ENCODE peak calls at places on chromosomes 11 and 22, in ten cellular contexts. G is HCT116, F is AG04450, H is bronchial epithelial cell, A is IMR-90, D is tibial artery, Z is breast epithelium, I is adrenal gland, Y is epithelial cell of esophagus, C is dorsolateral prefrontal cortex. S is an unnamed sample.
A peak's percentile ranks its signal among the peaks of the same experiment; 100 is the strongest.

GRCh38 chr11:43366597-43367121 is 7.9 kb downstream of the TTC17 start:
- DNase-seq in H (no peak), G (no peak), A (peak; percentile 84), F (peak; percentile 57), Y (no peak), Z (no peak), C (no peak), D (no peak), I (no peak), S (no peak)

GRCh38 chr11:6249822-6250555 is 9.6 kb upstream of the CCKBR start:
- DNase-seq in F (peak; percentile 41), H (peak; percentile 88), D (peak; percentile 88), C (peak; percentile 90), I (peak; percentile 98), G (peak; percentile 18), Y (peak; percentile 89), Z (no peak), A (peak; percentile 85), S (no peak)

GRCh38 chr11:58905716-58906547 is 33.4 kb upstream of the GLYATL1 start:
- DNase-seq in Z (peak; percentile 73), Y (peak; percentile 82), A (peak; percentile 91), D (peak; percentile 64), G (no peak), C (peak; percentile 78), H (peak; percentile 78), I (no peak), F (peak; percentile 71), S (no peak)

GRCh38 chr11:108009497-108010360 is 1.0 kb downstream of the CUL5 start:
- DNase-seq in C (no peak), D (no peak), F (no peak), A (no peak), G (no peak), Z (peak; percentile 18), H (peak; percentile 21), Y (peak; percentile 38), I (peak; percentile 23), S (no peak)

GRCh38 chr11:36122715-36123114 is 166.5 kb downstream of the COMMD9 start:
- DNase-seq in F (no peak), I (no peak), Z (no peak), D (no peak), A (no peak), H (peak; percentile 24), C (no peak), G (no peak), Y (no peak), S (no peak)

GRCh38 chr11:31902706-31903105 is 91.6 kb upstream of the PAX6 start:
- DNase-seq in I (no peak), C (no peak), F (no peak), G (no peak), Y (no peak), Z (no peak), D (no peak), H (no peak), A (no peak), S (no peak)

GRCh38 chr11:23611726-23612125 is 751.5 kb upstream of the CCDC179 start:
- DNase-seq in F (no peak), G (no peak), D (no peak), A (no peak), H (no peak), Z (no peak), Y (no peak), C (no peak), I (no peak), S (no peak)

GRCh38 chr22:37353839-37354238 is 71.5 kb downstream of the CYTH4 start:
- DNase-seq in C (no peak), Y (peak; percentile 99), H (peak; percentile 98), A (no peak), F (no peak), I (no peak), G (no peak), D (no peak), Z (no peak), S (no peak)

GRCh38 chr11:34342008-34342533 is 15.7 kb downstream of the ABTB2 start:
- DNase-seq in Z (peak; percentile 26), A (peak; percentile 38), I (no peak), D (peak; percentile 87), Y (no peak), C (no peak), F (no peak), G (no peak), H (no peak), S (no peak)

GRCh38 chr22:43891360-43892182 is at the start of gene PNPLA5:
- DNase-seq in I (no peak), D (no peak), Y (peak; percentile 23), G (no peak), C (no peak), Z (no peak), F (no peak), H (no peak), A (peak; percentile 38), S (no peak)

GRCh38 chr11:133479209-133479608 is 53.1 kb downstream of the OPCML start:
- DNase-seq in F (no peak), I (no peak), A (no peak), Y (no peak), G (no peak), C (no peak), Z (no peak), H (no peak), D (no peak), S (no peak)

GRCh38 chr11:133474461-133474860 is 57.8 kb downstream of the OPCML start:
- DNase-seq in I (no peak), A (no peak), Y (no peak), F (no peak), H (no peak), G (no peak), C (no peak), Z (no peak), D (no peak), S (no peak)

GRCh38 chr11:133477263-133477625 is 55.1 kb downstream of the OPCML start:
- DNase-seq in C (no peak), Z (no peak), A (no peak), Y (no peak), G (no peak), H (no peak), D (no peak), I (no peak), F (no peak), S (no peak)

GRCh38 chr11:133476570-133477262 is 55.6 kb downstream of the OPCML start:
- DNase-seq in H (peak; percentile 70), F (no peak), A (no peak), C (no peak), D (no peak), Z (no peak), G (no peak), Y (peak; percentile 67), I (no peak), S (no peak)
- TF ChIP-seq CTCF in H (no peak), F (no peak), A (no peak), C (no peak), D (no peak), Z (no peak), G (no peak), Y (no peak), I (no peak), S (no peak)

DNA sequence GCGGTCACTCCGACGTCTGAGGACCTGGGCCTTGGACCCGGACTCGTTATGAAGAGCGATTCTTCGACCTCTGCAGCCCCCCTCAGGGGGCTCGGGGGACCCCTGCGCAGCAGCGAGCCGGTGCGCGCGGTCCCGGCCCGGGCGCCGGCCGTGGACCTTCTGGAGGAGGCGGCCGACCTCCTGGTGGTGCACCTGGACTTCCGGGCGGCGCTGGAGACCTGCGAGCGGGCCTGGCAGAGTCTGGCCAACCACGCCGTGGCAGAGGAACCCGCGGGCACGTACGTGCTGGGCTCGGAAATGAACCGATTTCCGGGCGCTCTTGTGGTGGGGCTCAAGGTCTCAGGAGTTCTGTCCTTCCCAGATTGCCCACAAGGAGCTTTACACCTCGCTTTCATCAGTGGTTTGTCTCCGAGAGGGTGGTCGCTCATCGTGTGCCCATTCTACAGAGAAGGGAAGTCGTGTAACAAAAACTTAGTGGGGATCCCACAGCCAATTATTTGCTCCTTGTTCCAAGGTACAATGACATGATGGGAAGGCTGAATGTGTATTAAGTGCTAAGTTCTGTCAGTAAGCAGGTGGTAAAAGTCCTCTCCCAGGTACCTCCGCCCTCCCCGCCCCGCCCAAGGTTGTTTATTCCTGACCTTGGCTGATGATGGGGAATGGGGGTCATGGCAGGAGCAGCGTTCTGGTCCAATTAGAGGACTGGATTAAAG is 695 bp downstream of the PEX26 start:
- DNase-seq in Y (peak; percentile 60), C (no peak), H (no peak), G (no peak), A (peak; percentile 19), Z (no peak), D (no peak), F (no peak), I (peak; percentile 60), S (peak; percentile 30)
- TF ChIP-seq CTCF in Y (no peak), C (no peak), H (peak; percentile 6), G (no peak), A (peak; percentile 10), Z (no peak), D (no peak), F (peak; percentile 23), I (no peak), S (no peak)

GRCh38 chr11:128914216-128915147 is 23.3 kb downstream of the KCNJ5 start:
- DNase-seq in Z (no peak), C (no peak), F (no peak), Y (peak; percentile 59), A (no peak), I (no peak), D (no peak), G (no peak), H (peak; percentile 55), S (no peak)

GRCh38 chr11:128915148-128915519 is 24.0 kb downstream of the KCNJ5 start:
- DNase-seq in A (no peak), G (no peak), I (no peak), F (no peak), H (no peak), C (no peak), Z (no peak), D (no peak), Y (no peak), S (no peak)

GRCh38 chr11:128911701-128912100 is 20.5 kb downstream of the KCNJ5 start:
- DNase-seq in D (peak; percentile 58), F (no peak), C (no peak), H (no peak), Z (no peak), G (no peak), Y (no peak), A (no peak), I (no peak), S (no peak)

GRCh38 chr11:128916037-128916572 is 24.9 kb downstream of the KCNJ5 start:
- DNase-seq in F (no peak), D (no peak), G (no peak), Z (no peak), A (no peak), I (no peak), Y (no peak), C (no peak), H (no peak), S (no peak)

GRCh38 chr11:128913806-128914205 is 22.6 kb downstream of the KCNJ5 start:
- DNase-seq in Z (no peak), C (no peak), D (no peak), F (no peak), Y (no peak), H (no peak), I (no peak), A (no peak), G (no peak), S (no peak)
- TF ChIP-seq CTCF in Z (no peak), C (no peak), D (no peak), F (no peak), Y (no peak), H (no peak), I (no peak), A (no peak), G (no peak), S (no peak)

DNA sequence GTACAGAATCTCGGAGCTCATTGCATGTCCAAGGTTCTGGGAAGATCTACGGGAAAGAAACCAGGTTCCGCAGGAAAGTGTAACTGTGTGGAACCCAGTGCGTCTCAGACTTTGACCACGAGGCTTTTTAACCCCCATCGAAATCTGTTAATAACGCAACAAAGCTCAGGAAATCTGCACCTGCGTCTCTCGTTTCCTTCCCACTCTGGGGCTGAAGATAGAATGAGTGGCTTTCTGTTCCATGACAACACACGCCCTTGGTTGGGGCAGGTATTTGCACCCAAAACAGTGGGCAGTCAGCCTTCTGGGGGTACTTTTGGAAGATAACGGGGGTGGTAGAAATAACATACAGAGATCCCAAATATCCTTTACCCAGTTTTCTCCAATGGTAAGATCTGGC is 38.5 kb downstream of the ISX start:
- DNase-seq in Y (no peak), C (no peak), D (no peak), F (no peak), H (no peak), A (no peak), I (no peak), G (no peak), Z (no peak), S (no peak)
- TF ChIP-seq CTCF in Y (no peak), C (no peak), D (no peak), F (no peak), H (no peak), A (no peak), I (no peak), G (no peak), Z (no peak), S (no peak)

S was measured in natural killer cell.